ENCODE peak calls at places on chromosomes 2 and 18, in six cellular contexts. S, C, R, P, A and J are unnamed samples. For H3K4me1, the result is how much of the 10 kb centered on the place peaks cover.

GRCh38 chr2:189134485-189134884 is 45.1 kb downstream of the COL5A2 start:
- DNase-seq in A (no peak), P (no peak), R (no peak), C (no peak), S (no peak), J (no peak)

GRCh38 chr2:128311755-128312341 is 6.8 kb downstream of the HS6ST1 start:
- DNase-seq in A (no peak), R (peak), C (no peak), S (no peak), P (no peak), J (no peak)

GRCh38 chr2:130756041-130756720 is 841 bp downstream of the AMER3 start:
- DNase-seq in S (no peak), C (peak), P (no peak), R (peak), A (no peak), J (no peak)

GRCh38 chr2:181138816-181139215 is 158.4 kb downstream of the UBE2E3 start:
- DNase-seq in S (no peak), A (no peak), R (no peak), C (no peak), P (no peak), J (no peak)

GRCh38 chr2:31137211-31138036 is 816 bp downstream of the GALNT14 start:
- DNase-seq in S (no peak), P (no peak), C (no peak), A (no peak), R (peak), J (peak)

GRCh38 chr2:196066794-196067382 is 1.7 kb downstream of the DNAH7 start:
- DNase-seq in A (no peak), R (no peak), P (no peak), S (peak), C (peak), J (no peak)

GRCh38 chr2:128363991-128364390 is 45.3 kb upstream of the HS6ST1 start:
- DNase-seq in P (no peak), R (no peak), A (no peak), C (no peak), S (no peak), J (peak)

GRCh38 chr2:240129731-240130392 is 6.2 kb downstream of the COPS9 start:
- DNase-seq in R (no peak), P (no peak), A (no peak), C (no peak), S (no peak), J (no peak)

GRCh38 chr2:202025816-202026215 is 7.8 kb upstream of the FZD7 start:
- DNase-seq in R (no peak), S (no peak), A (no peak), C (no peak), P (no peak), J (no peak)

GRCh38 chr18:3029215-3029972 is 16.4 kb upstream of the LPIN2 start:
- DNase-seq in S (no peak), A (no peak), P (no peak), R (no peak), C (peak), J (no peak)

GRCh38 chr2:47900857-47901256 is 5.4 kb downstream of the FBXO11 start:
- DNase-seq in S (no peak), R (no peak), A (no peak), P (no peak), C (no peak), J (no peak)
- H3K4me1 ChIP-seq in S (under half), R (under half), A (under half), P (under half), C (under half), J (under half)

DNA sequence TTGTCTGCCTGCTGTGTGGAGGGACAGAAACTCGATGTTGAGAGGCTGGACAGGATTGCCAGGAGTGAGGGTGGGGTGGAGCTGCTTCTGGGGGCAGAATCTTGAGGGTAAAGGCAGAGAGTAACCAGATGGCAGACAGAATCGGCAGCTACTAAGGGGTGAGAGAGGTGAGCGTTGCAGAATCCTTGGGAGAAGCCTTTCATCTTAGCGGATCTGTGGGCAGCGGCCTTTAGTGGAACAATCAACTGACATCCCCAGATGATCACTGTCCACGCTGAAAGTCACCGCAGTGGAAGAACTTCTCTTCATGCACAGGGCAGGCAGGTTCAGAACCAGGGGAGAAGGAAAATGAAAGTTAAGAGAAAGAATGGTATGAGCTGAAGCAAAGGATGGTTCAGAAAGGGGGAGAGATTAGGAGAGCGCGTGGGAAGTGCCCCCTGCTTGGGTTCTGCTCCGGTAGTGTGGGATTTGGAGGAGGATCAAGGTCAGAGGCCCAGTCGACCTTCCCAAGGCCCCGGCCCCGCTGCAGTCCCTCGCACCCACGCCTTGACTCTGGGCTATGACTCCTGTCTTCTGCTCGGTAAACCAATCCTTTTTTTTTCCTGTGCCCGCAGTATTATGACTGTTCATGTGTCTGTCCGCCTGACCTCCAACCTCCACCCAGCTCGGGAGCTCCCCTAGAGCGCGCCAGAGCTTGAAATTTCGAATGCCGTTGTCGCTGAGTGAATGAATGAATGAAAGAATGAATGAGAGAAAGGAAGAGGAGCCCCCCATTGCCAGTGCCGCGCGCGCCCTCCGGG is 583 bp downstream of the BOLA3 start:
- DNase-seq in R (no peak), A (peak), C (peak), S (no peak), P (no peak), J (no peak)
- TF ChIP-seq ZNF274 in R (no peak), A (no peak), C (no peak), S (no peak), P (no peak), J (no peak)

GRCh38 chr2:55618649-55619055 is 1.2 kb upstream of the PPP4R3B start:
- DNase-seq in S (peak), R (peak), P (no peak), A (peak), C (peak), J (peak)
- H3K9ac ChIP-seq in S (peak), R (peak), P (peak), A (peak), C (peak), J (peak)

DNA sequence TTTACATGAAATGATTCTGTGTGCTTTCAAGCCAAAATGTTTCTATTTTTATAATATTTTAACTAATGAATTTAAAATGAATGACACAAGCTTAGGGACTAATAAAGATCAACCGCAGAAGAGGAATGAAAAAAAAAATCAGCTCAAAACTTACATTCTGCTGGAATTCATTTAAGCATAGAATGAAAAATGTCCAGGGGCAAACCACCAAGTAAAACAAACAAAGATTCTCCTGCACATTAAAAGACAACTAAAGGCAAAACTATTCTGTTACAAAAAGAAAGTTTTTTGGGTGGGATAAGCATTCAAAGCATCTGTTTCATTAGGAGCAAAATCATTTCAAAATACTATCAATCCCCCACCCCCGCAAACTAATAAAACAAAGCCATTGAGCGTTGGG is 99.3 kb upstream of the SOX11 start:
- DNase-seq in R (no peak), C (no peak), A (no peak), P (no peak), S (no peak), J (no peak)
- H3K4me1 ChIP-seq in R (under half), C (under half), A (under half), P (under half), S (under half), J (under half)

GRCh38 chr18:33839452-33840225 is 261.6 kb downstream of the ASXL3 start:
- DNase-seq in R (no peak), C (peak), S (peak), A (peak), P (no peak), J (peak)
- TF ChIP-seq ZNF274 in R (no peak), C (no peak), S (no peak), A (no peak), P (no peak), J (no peak)

GRCh38 chr2:223943135-223943534 is 2.0 kb downstream of the WDFY1 start:
- DNase-seq in P (no peak), S (no peak), R (no peak), A (no peak), C (no peak), J (no peak)
- H3K9ac ChIP-seq in P (no peak), S (no peak), R (no peak), A (peak), C (no peak), J (peak)

DNA sequence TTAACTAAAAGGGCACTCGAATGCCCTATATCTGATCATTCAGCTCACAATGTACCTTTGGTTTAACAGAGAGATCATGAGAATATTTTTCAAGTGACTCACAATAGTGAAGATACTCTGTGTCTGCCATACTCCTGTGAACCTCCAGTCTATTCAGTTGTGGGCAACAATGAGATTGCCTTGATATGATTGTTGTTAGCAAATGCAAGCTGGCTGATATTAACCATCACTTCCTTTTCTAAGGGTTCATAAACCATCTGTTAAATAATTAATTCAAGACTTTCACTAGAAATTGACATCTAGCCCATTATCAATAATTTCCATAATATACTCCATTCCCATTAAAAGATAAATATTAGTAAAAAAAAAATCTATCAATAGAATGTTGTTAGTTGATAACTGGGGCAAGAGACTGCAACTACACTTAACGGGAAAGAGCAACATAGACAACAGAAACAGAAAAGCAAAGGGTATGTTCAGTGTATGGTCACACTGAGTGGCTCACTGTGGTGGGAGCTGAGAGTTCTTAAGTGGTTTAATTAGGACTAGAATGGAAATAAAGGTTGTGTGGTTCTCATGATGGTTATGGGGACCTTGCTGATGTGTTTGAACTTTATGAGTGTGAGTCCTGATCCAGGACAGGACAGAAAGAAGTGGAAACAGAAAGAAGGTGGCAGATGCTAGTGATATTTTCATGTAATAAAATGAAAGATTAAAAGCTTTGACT is 11.9 kb downstream of the IL18RAP start:
- DNase-seq in S (no peak), P (peak), A (no peak), R (no peak), C (no peak), J (no peak)
- H3K4me1 ChIP-seq in S (under half), P (under half), A (under half), R (under half), C (under half), J (under half)

DNA sequence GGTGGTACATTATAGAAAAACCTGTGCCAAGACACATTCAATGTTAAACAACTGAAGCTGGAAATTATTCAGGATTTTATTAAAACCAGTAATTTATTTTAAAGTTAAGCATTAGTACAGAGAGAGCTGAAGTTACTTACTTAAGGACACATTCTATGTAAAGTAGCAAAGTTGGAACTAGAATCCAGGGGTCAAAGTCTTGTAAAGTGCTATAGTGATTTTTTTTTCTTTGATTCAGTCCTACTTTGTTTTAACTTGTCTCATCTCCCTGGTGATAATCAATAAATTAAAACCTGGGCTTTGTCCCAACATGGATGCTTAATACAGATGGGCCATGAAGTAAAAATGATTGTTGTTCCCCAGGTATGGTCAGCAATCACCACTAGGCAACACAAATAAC is 1271.8 kb upstream of the CHAC2 start:
- DNase-seq in P (no peak), S (no peak), A (no peak), R (no peak), C (no peak), J (no peak)
- TF ChIP-seq ZNF274 in P (no peak), S (no peak), A (no peak), R (no peak), C (no peak), J (no peak)

GRCh38 chr2:160427629-160428424 is 65.8 kb downstream of the RBMS1 start:
- DNase-seq in A (no peak), S (no peak), R (no peak), C (no peak), P (no peak), J (no peak)
- H3K9ac ChIP-seq in A (no peak), S (no peak), R (no peak), C (no peak), P (no peak), J (no peak)